ENCODE peak calls at places on chromosomes 5 and 9, in ten cellular contexts. One of them, this sample, is unnamed.
A peak's percentile ranks its signal among the peaks of the same experiment; 100 is the strongest.

GRCh38 chr5:36462295-36463021 is 143.9 kb upstream of the SLC1A3 start:
- DNase-seq in GM23248: peak; percentile 23
- DNase-seq in heart left ventricle: no peak
- DNase-seq in heart right ventricle: no peak
- DNase-seq in astrocyte: peak; percentile 70
- DNase-seq in left ventricle myocardium inferior: no peak
- DNase-seq in GM23338: no peak
- DNase-seq in uterus: no peak
- DNase-seq in fibroblast of lung: peak; percentile 70
- DNase-seq in cardiac muscle cell: no peak
- DNase-seq in this sample: no peak

GRCh38 chr9:108727580-108728056 is 128.2 kb downstream of the ACTL7B start:
- DNase-seq in GM23248: peak; percentile 18
- DNase-seq in heart left ventricle: peak; percentile 68
- DNase-seq in heart right ventricle: peak; percentile 68
- DNase-seq in astrocyte: no peak
- DNase-seq in left ventricle myocardium inferior: peak; percentile 57
- DNase-seq in GM23338: no peak
- DNase-seq in uterus: no peak
- DNase-seq in fibroblast of lung: no peak
- DNase-seq in cardiac muscle cell: peak; percentile 10
- DNase-seq in this sample: no peak

GRCh38 chr5:91151947-91152346 is 231.2 kb downstream of the ARRDC3 start:
- DNase-seq in GM23248: peak; percentile 88
- DNase-seq in heart left ventricle: no peak
- DNase-seq in heart right ventricle: peak; percentile 36
- DNase-seq in astrocyte: peak; percentile 87
- DNase-seq in left ventricle myocardium inferior: peak; percentile 60
- DNase-seq in GM23338: peak; percentile 28
- DNase-seq in uterus: no peak
- DNase-seq in fibroblast of lung: peak; percentile 89
- DNase-seq in cardiac muscle cell: peak; percentile 46
- DNase-seq in this sample: no peak

GRCh38 chr5:102715405-102715804 is 39.7 kb upstream of the PAM start:
- DNase-seq in GM23248: peak; percentile 84
- DNase-seq in heart left ventricle: no peak
- DNase-seq in heart right ventricle: no peak
- DNase-seq in astrocyte: peak; percentile 85
- DNase-seq in left ventricle myocardium inferior: no peak
- DNase-seq in GM23338: no peak
- DNase-seq in uterus: no peak
- DNase-seq in fibroblast of lung: peak; percentile 85
- DNase-seq in cardiac muscle cell: no peak
- DNase-seq in this sample: no peak

GRCh38 chr5:5344051-5344571 is 78.4 kb upstream of the ICE1 start:
- DNase-seq in GM23248: no peak
- DNase-seq in heart left ventricle: no peak
- DNase-seq in heart right ventricle: no peak
- DNase-seq in astrocyte: peak; percentile 13
- DNase-seq in left ventricle myocardium inferior: no peak
- DNase-seq in GM23338: no peak
- DNase-seq in uterus: no peak
- DNase-seq in fibroblast of lung: peak; percentile 33
- DNase-seq in cardiac muscle cell: no peak
- DNase-seq in this sample: no peak

GRCh38 chr9:88672874-88673695 is 138.1 kb downstream of the NXNL2 start:
- DNase-seq in GM23248: no peak
- DNase-seq in heart left ventricle: no peak
- DNase-seq in heart right ventricle: no peak
- DNase-seq in astrocyte: no peak
- DNase-seq in left ventricle myocardium inferior: no peak
- DNase-seq in GM23338: peak; percentile 50
- DNase-seq in uterus: no peak
- DNase-seq in fibroblast of lung: no peak
- DNase-seq in cardiac muscle cell: no peak
- DNase-seq in this sample: no peak

GRCh38 chr9:120775859-120776258 is 17.4 kb downstream of the FBXW2 start:
- DNase-seq in GM23248: no peak
- DNase-seq in heart left ventricle: no peak
- DNase-seq in heart right ventricle: no peak
- DNase-seq in astrocyte: no peak
- DNase-seq in left ventricle myocardium inferior: no peak
- DNase-seq in GM23338: no peak
- DNase-seq in uterus: no peak
- DNase-seq in fibroblast of lung: peak; percentile 8
- DNase-seq in cardiac muscle cell: no peak
- DNase-seq in this sample: no peak

GRCh38 chr5:126918624-126918957 is 111.8 kb downstream of the MARCHF3 start:
- DNase-seq in GM23248: peak; percentile 51
- DNase-seq in heart left ventricle: no peak
- DNase-seq in heart right ventricle: no peak
- DNase-seq in astrocyte: no peak
- DNase-seq in left ventricle myocardium inferior: no peak
- DNase-seq in GM23338: no peak
- DNase-seq in uterus: no peak
- DNase-seq in fibroblast of lung: peak; percentile 8
- DNase-seq in cardiac muscle cell: no peak
- DNase-seq in this sample: no peak

GRCh38 chr5:17079562-17079961 is 137.9 kb upstream of the BASP1 start:
- DNase-seq in GM23248: no peak
- DNase-seq in heart left ventricle: no peak
- DNase-seq in heart right ventricle: no peak
- DNase-seq in astrocyte: peak; percentile 60
- DNase-seq in left ventricle myocardium inferior: no peak
- DNase-seq in GM23338: no peak
- DNase-seq in uterus: peak; percentile 25
- DNase-seq in fibroblast of lung: peak; percentile 64
- DNase-seq in cardiac muscle cell: no peak
- DNase-seq in this sample: no peak

GRCh38 chr9:91423785-91424402 is at the start of gene NFIL3:
- DNase-seq in GM23248: peak; percentile 95
- DNase-seq in heart left ventricle: peak; percentile 93
- DNase-seq in heart right ventricle: peak; percentile 87
- DNase-seq in astrocyte: peak; percentile 56
- DNase-seq in left ventricle myocardium inferior: peak; percentile 84
- DNase-seq in GM23338: peak; percentile 77
- DNase-seq in uterus: peak; percentile 76
- DNase-seq in fibroblast of lung: peak; percentile 77
- DNase-seq in cardiac muscle cell: peak; percentile 93
- DNase-seq in this sample: peak; percentile 76

GRCh38 chr9:26527931-26528330 is 364.7 kb downstream of the CAAP1 start:
- DNase-seq in GM23248: no peak
- DNase-seq in heart left ventricle: no peak
- DNase-seq in heart right ventricle: no peak
- DNase-seq in astrocyte: no peak
- DNase-seq in left ventricle myocardium inferior: no peak
- DNase-seq in GM23338: no peak
- DNase-seq in uterus: no peak
- DNase-seq in fibroblast of lung: no peak
- DNase-seq in cardiac muscle cell: no peak
- DNase-seq in this sample: no peak

GRCh38 chr5:87245451-87245850 is 22.2 kb upstream of the RASA1 start:
- DNase-seq in GM23248: no peak
- DNase-seq in heart left ventricle: no peak
- DNase-seq in heart right ventricle: no peak
- DNase-seq in astrocyte: no peak
- DNase-seq in left ventricle myocardium inferior: no peak
- DNase-seq in GM23338: no peak
- DNase-seq in uterus: no peak
- DNase-seq in fibroblast of lung: no peak
- DNase-seq in cardiac muscle cell: no peak
- DNase-seq in this sample: no peak
- H3K27me3 ChIP-seq in GM23248: no peaks in the 10 kb centered on the region
- H3K27me3 ChIP-seq in heart left ventricle: no peaks in the 10 kb centered on the region
- H3K27me3 ChIP-seq in heart right ventricle: no peaks in the 10 kb centered on the region
- H3K27me3 ChIP-seq in astrocyte: no peaks in the 10 kb centered on the region
- H3K27me3 ChIP-seq in left ventricle myocardium inferior: no peaks in the 10 kb centered on the region
- H3K27me3 ChIP-seq in GM23338: no peaks in the 10 kb centered on the region
- H3K27me3 ChIP-seq in uterus: no peaks in the 10 kb centered on the region
- H3K27me3 ChIP-seq in fibroblast of lung: no peaks in the 10 kb centered on the region
- H3K27me3 ChIP-seq in cardiac muscle cell: no peaks in the 10 kb centered on the region
- H3K27me3 ChIP-seq in this sample: no peaks in the 10 kb centered on the region

DNA sequence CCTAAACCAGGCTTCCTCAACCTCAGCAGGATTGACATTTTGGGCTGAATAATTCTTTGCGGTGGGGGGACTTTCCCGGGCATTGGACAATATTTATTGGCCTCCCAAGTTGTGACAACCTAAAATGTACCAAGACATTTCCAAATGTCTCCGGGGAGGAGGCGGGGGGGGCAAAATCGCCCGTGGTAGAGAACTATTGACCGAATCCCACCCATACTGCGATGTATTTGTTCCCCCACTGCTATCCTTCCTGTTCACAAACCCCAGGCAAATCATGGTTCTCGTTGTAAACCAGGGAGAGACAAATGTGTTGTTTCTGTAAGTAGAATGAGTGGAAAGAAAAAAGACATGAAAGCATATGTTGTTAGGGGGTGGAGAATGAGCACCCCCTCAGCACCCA is 141.8 kb downstream of the PSAT1 start:
- DNase-seq in GM23248: no peak
- DNase-seq in heart left ventricle: no peak
- DNase-seq in heart right ventricle: no peak
- DNase-seq in astrocyte: no peak
- DNase-seq in left ventricle myocardium inferior: no peak
- DNase-seq in GM23338: no peak
- DNase-seq in uterus: no peak
- DNase-seq in fibroblast of lung: no peak
- DNase-seq in cardiac muscle cell: no peak
- DNase-seq in this sample: no peak
- H3K4me3 ChIP-seq in GM23248: no peak overlapping the region
- H3K4me3 ChIP-seq in heart left ventricle: no peak overlapping the region
- H3K4me3 ChIP-seq in heart right ventricle: no peak overlapping the region
- H3K4me3 ChIP-seq in astrocyte: no peak overlapping the region
- H3K4me3 ChIP-seq in left ventricle myocardium inferior: no peak overlapping the region
- H3K4me3 ChIP-seq in GM23338: no peak overlapping the region
- H3K4me3 ChIP-seq in uterus: no peak overlapping the region
- H3K4me3 ChIP-seq in fibroblast of lung: no peak overlapping the region
- H3K4me3 ChIP-seq in cardiac muscle cell: no peak overlapping the region
- H3K4me3 ChIP-seq in this sample: no peak overlapping the region

GRCh38 chr9:87063246-87063645 is 115.9 kb upstream of the GAS1 start:
- DNase-seq in GM23248: peak; percentile 87
- DNase-seq in heart left ventricle: no peak
- DNase-seq in heart right ventricle: no peak
- DNase-seq in astrocyte: peak; percentile 6
- DNase-seq in left ventricle myocardium inferior: no peak
- DNase-seq in GM23338: no peak
- DNase-seq in uterus: no peak
- DNase-seq in fibroblast of lung: peak; percentile 19
- DNase-seq in cardiac muscle cell: no peak
- DNase-seq in this sample: no peak

GRCh38 chr9:87062706-87063105 is 115.4 kb upstream of the GAS1 start:
- DNase-seq in GM23248: peak; percentile 20
- DNase-seq in heart left ventricle: no peak
- DNase-seq in heart right ventricle: no peak
- DNase-seq in astrocyte: no peak
- DNase-seq in left ventricle myocardium inferior: no peak
- DNase-seq in GM23338: no peak
- DNase-seq in uterus: no peak
- DNase-seq in fibroblast of lung: no peak
- DNase-seq in cardiac muscle cell: no peak
- DNase-seq in this sample: no peak

GRCh38 chr9:87064311-87064710 is 117.0 kb upstream of the GAS1 start:
- DNase-seq in GM23248: no peak
- DNase-seq in heart left ventricle: no peak
- DNase-seq in heart right ventricle: no peak
- DNase-seq in astrocyte: no peak
- DNase-seq in left ventricle myocardium inferior: no peak
- DNase-seq in GM23338: no peak
- DNase-seq in uterus: no peak
- DNase-seq in fibroblast of lung: no peak
- DNase-seq in cardiac muscle cell: no peak
- DNase-seq in this sample: no peak

GRCh38 chr9:87063883-87064282 is 116.6 kb upstream of the GAS1 start:
- DNase-seq in GM23248: peak; percentile 62
- DNase-seq in heart left ventricle: no peak
- DNase-seq in heart right ventricle: no peak
- DNase-seq in astrocyte: peak; percentile 62
- DNase-seq in left ventricle myocardium inferior: no peak
- DNase-seq in GM23338: no peak
- DNase-seq in uterus: peak; percentile 64
- DNase-seq in fibroblast of lung: peak; percentile 60
- DNase-seq in cardiac muscle cell: no peak
- DNase-seq in this sample: no peak

GRCh38 chr9:87059740-87060139 is 112.4 kb upstream of the GAS1 start:
- DNase-seq in GM23248: no peak
- DNase-seq in heart left ventricle: no peak
- DNase-seq in heart right ventricle: no peak
- DNase-seq in astrocyte: no peak
- DNase-seq in left ventricle myocardium inferior: no peak
- DNase-seq in GM23338: no peak
- DNase-seq in uterus: no peak
- DNase-seq in fibroblast of lung: no peak
- DNase-seq in cardiac muscle cell: no peak
- DNase-seq in this sample: no peak
- H3K27me3 ChIP-seq in GM23248: no peaks in the 10 kb centered on the region
- H3K27me3 ChIP-seq in heart left ventricle: no peaks in the 10 kb centered on the region
- H3K27me3 ChIP-seq in heart right ventricle: peaks cover 19% of the 10 kb centered on the region
- H3K27me3 ChIP-seq in astrocyte: peaks cover 3% of the 10 kb centered on the region
- H3K27me3 ChIP-seq in left ventricle myocardium inferior: peaks cover 6% of the 10 kb centered on the region
- H3K27me3 ChIP-seq in GM23338: no peaks in the 10 kb centered on the region
- H3K27me3 ChIP-seq in uterus: no peaks in the 10 kb centered on the region
- H3K27me3 ChIP-seq in fibroblast of lung: no peaks in the 10 kb centered on the region
- H3K27me3 ChIP-seq in cardiac muscle cell: no peaks in the 10 kb centered on the region
- H3K27me3 ChIP-seq in this sample: no peaks in the 10 kb centered on the region

DNA sequence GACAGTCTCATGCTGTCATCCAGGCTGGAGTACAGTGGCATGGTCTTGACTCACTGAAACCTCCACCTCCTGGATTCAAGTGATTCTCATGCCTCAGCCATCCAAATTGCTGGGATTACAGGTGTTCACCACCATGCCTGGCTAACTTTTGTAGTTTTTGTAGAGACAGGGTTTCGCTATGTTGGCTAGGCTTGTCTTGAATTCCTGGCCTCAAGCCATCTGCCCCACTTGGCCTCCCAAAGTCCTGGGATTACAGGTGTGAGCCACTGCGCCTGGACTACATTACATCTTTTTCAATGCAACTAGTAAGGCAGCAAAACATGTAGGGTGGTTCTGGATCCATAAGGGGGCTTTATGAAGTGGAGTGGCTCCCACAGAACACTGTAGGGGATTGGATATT is 29.6 kb upstream of the RASGEF1C start:
- DNase-seq in GM23248: no peak
- DNase-seq in heart left ventricle: no peak
- DNase-seq in heart right ventricle: no peak
- DNase-seq in astrocyte: no peak
- DNase-seq in left ventricle myocardium inferior: no peak
- DNase-seq in GM23338: no peak
- DNase-seq in uterus: no peak
- DNase-seq in fibroblast of lung: no peak
- DNase-seq in cardiac muscle cell: no peak
- DNase-seq in this sample: no peak
- H3K4me3 ChIP-seq in GM23248: no peak overlapping the region
- H3K4me3 ChIP-seq in heart left ventricle: no peak overlapping the region
- H3K4me3 ChIP-seq in heart right ventricle: no peak overlapping the region
- H3K4me3 ChIP-seq in astrocyte: no peak overlapping the region
- H3K4me3 ChIP-seq in left ventricle myocardium inferior: no peak overlapping the region
- H3K4me3 ChIP-seq in GM23338: no peak overlapping the region
- H3K4me3 ChIP-seq in uterus: no peak overlapping the region
- H3K4me3 ChIP-seq in fibroblast of lung: no peak overlapping the region
- H3K4me3 ChIP-seq in cardiac muscle cell: no peak overlapping the region
- H3K4me3 ChIP-seq in this sample: no peak overlapping the region